ENCODE peak calls at places on chromosomes 5 and 9, in seven cellular contexts. P is GM23248; N is CD4-positive, alpha-beta T cell; U is testis; X is aorta; R is left lung; H is A673. B is an unnamed sample.

GRCh38 chr5:160921714-160922285 is 69.8 kb upstream of the ATP10B start:
- DNase-seq in H (no peak), P (no peak), X (no peak), N (no peak), R (no peak), U (no peak), B (no peak)

GRCh38 chr5:38607930-38608545 is 51.6 kb upstream of the LIFR start:
- DNase-seq in U (no peak), H (no peak), N (no peak), R (no peak), P (no peak), X (no peak), B (peak; percentile 68)

GRCh38 chr9:25117791-25118190 is 560.5 kb downstream of the TUSC1 start:
- DNase-seq in H (no peak), U (no peak), X (no peak), R (no peak), P (no peak), N (no peak), B (no peak)

GRCh38 chr9:137778914-137779313 is 98.7 kb upstream of the CACNA1B start:
- DNase-seq in R (no peak), P (no peak), H (no peak), N (no peak), U (no peak), X (peak; percentile 35), B (no peak)

GRCh38 chr5:103402861-103403260 is 144.3 kb downstream of the MACIR start:
- DNase-seq in N (no peak), H (peak; percentile 64), X (no peak), P (no peak), R (no peak), U (no peak), B (no peak)

GRCh38 chr5:73692166-73692640 is 66.2 kb downstream of the ARHGEF28 start:
- DNase-seq in P (peak; percentile 93), X (no peak), U (no peak), R (no peak), N (no peak), H (peak; percentile 79), B (no peak)

GRCh38 chr5:145982572-145983314 is 46.4 kb downstream of the SH3RF2 start:
- DNase-seq in N (no peak), P (no peak), U (no peak), H (no peak), X (no peak), R (no peak), B (no peak)

GRCh38 chr5:54517174-54517511 is 416 bp upstream of the SNX18 start:
- DNase-seq in N (no peak), U (no peak), R (no peak), X (no peak), P (no peak), H (no peak), B (peak; percentile 37)

GRCh38 chr9:127809002-127809561 is 6.4 kb downstream of the FPGS start:
- DNase-seq in U (no peak), N (no peak), R (no peak), P (no peak), H (no peak), X (no peak), B (no peak)

GRCh38 chr9:135073081-135073740 is 14.3 kb upstream of the OLFM1 start:
- DNase-seq in R (no peak), X (peak; percentile 38), P (no peak), H (no peak), N (no peak), U (no peak), B (no peak)

GRCh38 chr5:74016373-74016772 is 390.4 kb downstream of the ARHGEF28 start:
- DNase-seq in H (no peak), U (no peak), R (no peak), N (no peak), P (no peak), X (no peak), B (no peak)

GRCh38 chr5:171201285-171201684 is 107.8 kb upstream of the TLX3 start:
- DNase-seq in H (no peak), N (no peak), P (no peak), R (no peak), X (no peak), U (no peak), B (no peak)

GRCh38 chr5:53416144-53416730 is 64.2 kb upstream of the FST start:
- DNase-seq in X (no peak), U (no peak), H (no peak), N (no peak), R (no peak), P (peak; percentile 42), B (no peak)

GRCh38 chr9:13023498-13023897 is 248.7 kb downstream of the LURAP1L start:
- DNase-seq in R (no peak), H (no peak), P (no peak), U (no peak), N (no peak), X (no peak), B (no peak)

GRCh38 chr5:37834542-37835399 is 5.1 kb downstream of the GDNF start:
- DNase-seq in R (no peak), H (no peak), X (no peak), N (no peak), U (no peak), P (no peak), B (no peak)

GRCh38 chr9:132144708-132145365 is 17.0 kb upstream of the NTNG2 start:
- DNase-seq in H (no peak), P (peak; percentile 64), N (no peak), U (no peak), R (no peak), X (no peak), B (peak; percentile 28)

GRCh38 chr9:124054671-124055212 is 43.2 kb downstream of the LHX2 start:
- DNase-seq in P (peak; percentile 94), N (no peak), H (no peak), R (no peak), X (no peak), U (no peak), B (no peak)

GRCh38 chr5:172856336-172856735 is 22.3 kb downstream of the ERGIC1 start:
- DNase-seq in P (no peak), R (no peak), N (no peak), H (no peak), X (no peak), U (no peak), B (no peak)

DNA sequence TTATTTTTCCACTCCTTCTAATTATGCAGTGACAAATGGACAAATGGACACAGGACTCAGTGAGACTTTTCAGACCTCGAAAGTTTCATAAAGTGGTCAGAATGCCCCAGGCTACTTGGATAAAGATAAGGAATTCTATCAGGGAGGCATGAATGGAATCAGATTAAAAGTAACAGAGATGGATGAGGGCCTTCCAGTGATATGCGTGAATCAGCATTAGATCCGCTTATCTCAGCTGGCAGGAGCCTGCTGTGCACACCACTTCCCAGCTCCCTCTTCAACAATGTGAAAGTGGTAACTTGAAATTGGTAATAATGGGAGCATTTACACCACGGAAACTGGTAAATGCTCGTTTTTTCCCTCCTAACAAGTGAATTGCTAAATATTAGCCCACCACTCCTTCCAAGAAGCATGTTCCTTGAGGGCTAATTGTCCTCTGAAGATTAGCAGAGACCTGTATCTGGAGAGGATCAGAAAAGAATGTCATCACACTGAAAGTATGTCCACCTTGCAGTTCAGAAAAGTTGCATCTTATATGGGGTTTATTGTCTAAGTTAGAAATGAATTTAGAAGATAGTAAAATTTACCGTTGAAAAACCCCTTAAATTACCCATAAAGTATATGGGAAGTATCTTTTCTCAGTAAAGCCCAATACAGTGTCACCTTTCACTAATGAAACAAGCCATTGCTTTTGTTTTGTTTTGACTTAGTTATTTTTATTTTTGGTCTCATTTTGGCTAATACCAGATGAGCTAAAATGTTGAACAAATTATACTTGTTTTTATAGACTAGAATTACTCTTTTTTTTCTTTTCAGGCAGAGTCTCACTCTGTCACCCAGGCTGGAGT is 125.3 kb downstream of the DPYSL3 start:
- DNase-seq in N (no peak), X (no peak), H (peak; percentile 68), U (no peak), R (no peak), P (no peak), B (no peak)
- H3K27ac ChIP-seq in N (no peak overlapping the region), X (no peak overlapping the region), H (no peak overlapping the region), U (no peak overlapping the region), R (no peak overlapping the region), P (no peak overlapping the region), B (no peak overlapping the region)

GRCh38 chr5:111735829-111736228 is 21.2 kb downstream of the NREP start:
- DNase-seq in X (no peak), P (peak; percentile 98), N (no peak), R (no peak), U (no peak), H (peak; percentile 55), B (peak; percentile 90)
- H3K27ac ChIP-seq in X (no peak overlapping the region), P (peak overlapping the region; percentile 93), N (no peak overlapping the region), R (no peak overlapping the region), U (no peak overlapping the region), H (no peak overlapping the region), B (peak overlapping the region; percentile 83)

GRCh38 chr9:133975511-133975910 is 16.6 kb downstream of the VAV2 start:
- DNase-seq in N (no peak), P (no peak), H (no peak), X (peak; percentile 19), U (no peak), R (peak; percentile 20), B (no peak)

GRCh38 chr9:133973111-133973790 is 18.9 kb downstream of the VAV2 start:
- DNase-seq in U (no peak), X (peak; percentile 73), R (peak; percentile 58), P (no peak), N (no peak), H (no peak), B (no peak)

GRCh38 chr9:133973791-133974630 is 18.1 kb downstream of the VAV2 start:
- DNase-seq in R (peak; percentile 60), U (no peak), X (peak; percentile 67), N (no peak), H (no peak), P (no peak), B (no peak)

GRCh38 chr9:133976191-133976861 is 15.8 kb downstream of the VAV2 start:
- DNase-seq in P (no peak), N (no peak), H (no peak), X (peak; percentile 52), R (peak; percentile 11), U (no peak), B (no peak)

GRCh38 chr9:133974631-133975341 is 17.3 kb downstream of the VAV2 start:
- DNase-seq in X (peak; percentile 51), H (no peak), R (peak; percentile 42), N (no peak), P (no peak), U (no peak), B (no peak)
- H3K27ac ChIP-seq in X (no peak overlapping the region), H (no peak overlapping the region), R (no peak overlapping the region), N (no peak overlapping the region), P (no peak overlapping the region), U (no peak overlapping the region), B (no peak overlapping the region)

GRCh38 chr9:68876265-68876664 is 137.6 kb downstream of the PRKACG start:
- DNase-seq in R (no peak), N (no peak), P (no peak), H (no peak), X (no peak), U (no peak), B (no peak)

GRCh38 chr9:68878450-68878849 is 135.5 kb downstream of the PRKACG start:
- DNase-seq in H (no peak), N (no peak), U (no peak), R (no peak), X (no peak), P (no peak), B (no peak)

GRCh38 chr9:68872026-68872501 is 141.8 kb downstream of the PRKACG start:
- DNase-seq in X (no peak), N (no peak), R (no peak), U (peak; percentile 60), P (no peak), H (peak; percentile 14), B (no peak)

GRCh38 chr9:68873179-68873578 is 140.7 kb downstream of the PRKACG start:
- DNase-seq in P (no peak), X (no peak), N (no peak), U (no peak), H (no peak), R (no peak), B (no peak)

GRCh38 chr9:68877219-68877618 is 136.7 kb downstream of the PRKACG start:
- DNase-seq in X (no peak), H (no peak), R (no peak), P (no peak), N (no peak), U (no peak), B (no peak)
- H3K27ac ChIP-seq in X (no peak overlapping the region), H (no peak overlapping the region), R (no peak overlapping the region), P (no peak overlapping the region), N (no peak overlapping the region), U (peak overlapping the region; percentile 51), B (no peak overlapping the region)

B was measured in cardiac muscle cell.